ENCODE peak calls at places on chromosomes 6 and 20, in five cellular contexts. W is right atrium auricular region, R is AG10803, O is SK-N-SH, X is A549. B is an unnamed sample.

GRCh38 chr20:60269571-60270162 is 311.4 kb downstream of the CDH26 start:
- DNase-seq in X (no peak), O (no peak), R (no peak), W (no peak), B (no peak)

GRCh38 chr20:34524426-34524825 is 8.2 kb downstream of the DYNLRB1 start:
- DNase-seq in W (peak), O (no peak), R (no peak), X (no peak), B (no peak)

GRCh38 chr6:165515963-165516624 is 146.9 kb downstream of the PDE10A start:
- DNase-seq in R (no peak), O (no peak), W (no peak), X (peak), B (no peak)

GRCh38 chr20:2576317-2576727 is 39.9 kb downstream of the TMC2 start:
- DNase-seq in W (no peak), O (peak), X (no peak), R (no peak), B (no peak)

GRCh38 chr6:126805861-126806260 is 312.6 kb upstream of the RSPO3 start:
- DNase-seq in W (no peak), O (no peak), R (peak), X (no peak), B (no peak)

GRCh38 chr20:59818911-59819310 is 114.5 kb downstream of the SYCP2 start:
- DNase-seq in W (peak), O (peak), X (no peak), R (no peak), B (no peak)

GRCh38 chr6:158782432-158783166 is 36.6 kb downstream of the EZR start:
- DNase-seq in R (no peak), X (no peak), O (no peak), W (no peak), B (no peak)

GRCh38 chr20:63657937-63658748 is at the start of gene RTEL1:
- DNase-seq in O (peak), X (peak), W (peak), R (peak), B (peak)

GRCh38 chr20:62382306-62383198 is 4.4 kb upstream of the RPS21 start:
- DNase-seq in X (no peak), O (peak), R (peak), W (no peak), B (no peak)

GRCh38 chr20:45835230-45836224 is 1.9 kb downstream of the SNX21 start:
- DNase-seq in R (peak), O (no peak), W (peak), X (no peak), B (peak)

GRCh38 chr6:161584929-161585328 is 311.1 kb upstream of the AGPAT4 start:
- DNase-seq in W (no peak), X (no peak), O (no peak), R (no peak), B (no peak)

GRCh38 chr20:45822863-45823262 is 4.2 kb downstream of the TNNC2 start:
- DNase-seq in X (no peak), R (peak), W (no peak), O (no peak), B (peak)

GRCh38 chr6:33694401-33694931 is 17.0 kb downstream of the UQCC2 start:
- DNase-seq in O (peak), W (no peak), R (peak), X (no peak), B (peak)

GRCh38 chr20:21526776-21527175 is 12.9 kb upstream of the NKX2-2 start:
- DNase-seq in W (no peak), O (no peak), X (no peak), R (no peak), B (no peak)

GRCh38 chr6:85078071-85078470 is 313.7 kb upstream of the TBX18 start:
- DNase-seq in O (no peak), R (peak), X (peak), W (no peak), B (no peak)

GRCh38 chr6:36595168-36595818 is 1.1 kb downstream of the SRSF3 start:
- DNase-seq in W (no peak), X (no peak), R (peak), O (peak), B (no peak)

GRCh38 chr6:4714961-4715501 is 61.2 kb upstream of the CDYL start:
- DNase-seq in X (no peak), W (no peak), R (no peak), O (no peak), B (no peak)

GRCh38 chr20:37630161-37630560 is 63.7 kb upstream of the CTNNBL1 start:
- DNase-seq in R (no peak), O (peak), X (no peak), W (no peak), B (no peak)

GRCh38 chr6:111551521-111552231 is 54.0 kb downstream of the TRAF3IP2 start:
- DNase-seq in O (no peak), X (no peak), R (no peak), W (no peak), B (no peak)

GRCh38 chr6:133704371-133704770 is 184.5 kb upstream of the TCF21 start:
- DNase-seq in R (peak), O (no peak), X (no peak), W (no peak), B (no peak)

GRCh38 chr20:61050491-61050890 is 201.6 kb upstream of the CDH4 start:
- DNase-seq in X (no peak), O (no peak), W (no peak), R (no peak), B (no peak)

GRCh38 chr20:61765081-61765870 is 300.4 kb downstream of the TAF4 start:
- DNase-seq in X (no peak), W (no peak), R (no peak), O (no peak), B (no peak)

GRCh38 chr6:163338671-163339405 is 75.7 kb upstream of the QKI start:
- DNase-seq in W (no peak), R (peak), X (no peak), O (no peak), B (no peak)

GRCh38 chr20:50017576-50018248 is 34.9 kb downstream of the SNAI1 start:
- DNase-seq in X (no peak), R (peak), O (no peak), W (no peak), B (no peak)

GRCh38 chr6:30075094-30075986 is at the start of gene RNF39:
- DNase-seq in O (peak), R (no peak), X (no peak), W (no peak), B (peak)

GRCh38 chr20:58452667-58453255 is 62.4 kb downstream of the APCDD1L start:
- DNase-seq in O (no peak), X (no peak), R (no peak), W (no peak), B (no peak)

GRCh38 chr6:1311400-1312192 is at the start of gene FOXQ1:
- DNase-seq in X (no peak), R (no peak), W (no peak), O (peak), B (peak)

GRCh38 chr6:56050530-56050929 is 175.1 kb upstream of the BMP5 start:
- DNase-seq in X (no peak), O (no peak), R (no peak), W (no peak), B (no peak)

GRCh38 chr6:51842487-51843469 is 244.6 kb downstream of the PKHD1 start:
- DNase-seq in R (no peak), X (no peak), W (no peak), O (no peak), B (no peak)

GRCh38 chr6:22732186-22732970 is 163.0 kb downstream of the HDGFL1 start:
- DNase-seq in O (no peak), R (no peak), W (no peak), X (no peak), B (no peak)

GRCh38 chr6:26155066-26155925 is 68.1 kb downstream of the HFE start:
- DNase-seq in X (peak), R (no peak), O (peak), W (no peak), B (no peak)

GRCh38 chr6:109260126-109260525 is 122.1 kb downstream of the CD164 start:
- DNase-seq in X (no peak), W (no peak), O (no peak), R (peak), B (no peak)

GRCh38 chr6:155417454-155417853 is 38.2 kb downstream of the NOX3 start:
- DNase-seq in X (no peak), W (no peak), R (no peak), O (no peak), B (no peak)

GRCh38 chr6:136797977-136798376 is 5.7 kb upstream of the MAP3K5 start:
- DNase-seq in X (no peak), W (no peak), O (no peak), R (no peak), B (no peak)

GRCh38 chr6:116629467-116630063 is 13.3 kb downstream of the RSPH4A start:
- DNase-seq in W (no peak), O (no peak), R (no peak), X (no peak), B (no peak)

DNA sequence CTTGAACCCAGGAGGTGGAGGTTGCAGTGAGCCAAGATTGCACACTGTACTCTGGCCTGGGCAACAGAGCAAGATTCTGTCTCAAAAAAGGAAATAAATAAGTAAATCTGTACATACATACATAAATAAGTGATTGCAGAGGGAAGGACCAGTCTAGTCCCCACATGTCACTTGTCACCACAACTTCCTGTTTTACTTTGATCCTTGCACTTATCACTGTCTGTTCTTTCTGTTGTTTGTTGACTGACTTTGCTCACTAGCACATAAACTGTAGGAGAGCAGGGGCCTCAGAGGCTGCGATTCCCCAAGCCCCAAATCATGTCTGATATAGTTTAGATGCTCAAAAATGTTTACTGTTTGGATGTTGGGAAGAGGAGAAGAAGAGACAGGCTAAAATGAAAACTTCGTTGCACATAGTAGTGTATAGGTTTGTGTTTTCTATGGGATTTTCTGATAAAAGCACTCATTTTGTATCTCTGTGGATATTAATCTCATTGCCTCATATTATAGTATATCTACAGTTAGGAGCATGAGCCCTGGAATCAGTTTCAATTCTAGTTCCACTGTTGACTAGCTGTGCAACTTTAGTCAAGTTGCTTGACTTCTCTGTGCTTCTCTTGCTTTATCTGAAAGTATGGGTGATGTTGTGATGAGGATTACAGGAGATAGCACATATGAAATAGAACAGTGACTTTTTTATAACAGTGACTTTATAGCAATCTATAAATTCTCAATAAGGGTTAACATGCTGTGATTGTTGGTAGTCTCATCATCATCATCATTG is 165.0 kb downstream of the TBC1D7 start:
- DNase-seq in R (no peak), X (no peak), O (no peak), W (no peak), B (no peak)
- TF ChIP-seq CTCF in R (no peak), X (no peak), O (no peak), W (no peak), B (no peak)

GRCh38 chr6:146526192-146526591 is 17.4 kb upstream of the RAB32 start:
- DNase-seq in W (no peak), O (no peak), R (peak), X (no peak), B (no peak)
- TF ChIP-seq CTCF in W (no peak), O (peak), R (peak), X (peak), B (peak)

GRCh38 chr20:32431457-32431856 is 73.3 kb downstream of the ASXL1 start:
- DNase-seq in X (no peak), O (no peak), W (no peak), R (no peak), B (no peak)
- TF ChIP-seq CTCF in X (no peak), O (no peak), W (no peak), R (no peak), B (no peak)

GRCh38 chr20:25532015-25532751 is 53.1 kb downstream of the NINL start:
- DNase-seq in X (no peak), W (no peak), O (peak), R (no peak), B (no peak)
- TF ChIP-seq CTCF in X (no peak), W (no peak), O (no peak), R (no peak), B (no peak)

GRCh38 chr6:44102527-44102926 is 24.7 kb downstream of the MRPL14 start:
- DNase-seq in O (no peak), W (no peak), X (no peak), R (no peak), B (no peak)

GRCh38 chr6:44101832-44102231 is 25.4 kb downstream of the MRPL14 start:
- DNase-seq in W (no peak), O (no peak), R (no peak), X (no peak), B (no peak)

GRCh38 chr6:44099192-44099591 is 28.1 kb downstream of the MRPL14 start:
- DNase-seq in R (no peak), O (no peak), W (no peak), X (no peak), B (no peak)

GRCh38 chr6:44097782-44098317 is 29.4 kb downstream of the MRPL14 start:
- DNase-seq in W (no peak), O (no peak), X (no peak), R (no peak), B (no peak)

GRCh38 chr6:44100088-44100550 is 27.1 kb downstream of the MRPL14 start:
- DNase-seq in X (peak), W (no peak), O (peak), R (no peak), B (no peak)
- TF ChIP-seq CTCF in X (peak), W (no peak), O (peak), R (peak), B (peak)

DNA sequence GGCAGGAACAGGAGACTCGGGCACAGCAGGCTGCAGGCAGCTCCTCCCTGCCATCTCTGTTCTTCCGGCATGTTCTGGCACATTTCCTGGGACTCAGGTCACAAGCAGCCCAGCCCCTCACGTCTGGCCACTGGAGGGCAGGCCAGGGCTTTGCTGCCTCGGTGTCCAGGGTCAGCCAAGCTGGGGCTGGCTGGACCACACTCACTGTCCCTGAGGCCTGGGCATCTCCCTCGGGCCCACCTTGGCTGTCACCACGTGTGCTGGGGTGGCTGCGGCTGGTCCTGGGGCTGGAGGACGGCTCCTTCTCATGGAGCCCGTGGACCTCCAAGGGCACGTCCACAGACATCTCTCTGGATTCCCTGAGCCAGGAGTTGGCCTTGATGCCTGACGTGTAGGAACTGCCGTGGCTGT is 18.5 kb downstream of the FRMD1 start:
- DNase-seq in W (peak), O (peak), X (peak), R (peak), B (no peak)
- TF ChIP-seq CTCF in W (no peak), O (no peak), X (peak), R (peak), B (peak)

GRCh38 chr6:32240686-32241085 is 16.8 kb upstream of the NOTCH4 start:
- DNase-seq in X (no peak), O (no peak), W (no peak), R (no peak), B (no peak)
- TF ChIP-seq CTCF in X (no peak), O (no peak), W (no peak), R (no peak), B (no peak)

DNA sequence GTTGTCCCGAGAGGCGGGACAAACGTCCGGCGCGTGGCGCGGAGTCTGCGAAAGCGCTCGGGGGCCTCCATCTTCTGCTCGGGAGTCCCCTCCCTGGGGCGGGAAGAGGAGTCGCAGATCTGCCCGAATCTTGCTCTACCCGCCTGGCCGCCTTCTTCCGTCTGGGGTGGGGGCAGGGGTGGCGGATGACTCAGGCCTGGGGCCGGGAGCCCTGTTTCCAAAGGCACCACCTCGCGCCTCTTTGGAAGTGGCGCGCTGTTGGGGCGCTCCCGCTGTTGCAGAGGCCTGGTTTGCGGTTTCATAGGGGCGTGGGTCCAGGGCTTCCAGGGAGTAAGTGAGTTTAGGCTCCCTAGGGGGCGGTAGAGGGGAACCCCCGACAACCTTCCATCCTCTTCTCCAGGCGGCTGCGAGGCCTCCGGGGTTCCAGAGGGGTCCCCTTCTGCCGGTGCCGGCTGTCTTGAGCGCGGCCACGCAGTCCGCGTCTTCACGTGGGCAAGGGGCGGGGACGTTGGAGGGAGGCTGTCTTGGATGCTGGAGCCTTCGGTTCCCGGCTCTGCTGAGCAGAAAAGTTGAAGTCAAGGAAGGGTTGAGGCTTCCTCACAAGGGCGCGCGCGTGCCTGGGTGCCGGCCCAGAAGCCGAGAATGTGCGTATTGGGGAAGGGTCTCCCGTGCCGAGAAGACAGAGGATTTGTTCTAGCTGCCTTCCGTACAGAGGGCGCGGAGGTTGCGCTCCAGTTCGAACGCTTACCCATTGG is 2.6 kb upstream of the TFAP2C start:
- DNase-seq in W (no peak), R (peak), X (peak), O (peak), B (peak)
- TF ChIP-seq CTCF in W (no peak), R (peak), X (peak), O (peak), B (no peak)

GRCh38 chr6:31972709-31973350 is 892 bp upstream of the DXO start:
- DNase-seq in X (no peak), W (no peak), O (no peak), R (peak), B (no peak)

GRCh38 chr6:31969712-31970603 is 2.0 kb downstream of the DXO start:
- DNase-seq in X (no peak), O (no peak), W (no peak), R (no peak), B (no peak)

GRCh38 chr6:31971279-31971992 is 502 bp downstream of the DXO start:
- DNase-seq in X (no peak), W (no peak), O (no peak), R (no peak), B (peak)

GRCh38 chr6:31970604-31971271 is 1.2 kb downstream of the DXO start:
- DNase-seq in R (no peak), W (no peak), X (no peak), O (peak), B (peak)

DNA sequence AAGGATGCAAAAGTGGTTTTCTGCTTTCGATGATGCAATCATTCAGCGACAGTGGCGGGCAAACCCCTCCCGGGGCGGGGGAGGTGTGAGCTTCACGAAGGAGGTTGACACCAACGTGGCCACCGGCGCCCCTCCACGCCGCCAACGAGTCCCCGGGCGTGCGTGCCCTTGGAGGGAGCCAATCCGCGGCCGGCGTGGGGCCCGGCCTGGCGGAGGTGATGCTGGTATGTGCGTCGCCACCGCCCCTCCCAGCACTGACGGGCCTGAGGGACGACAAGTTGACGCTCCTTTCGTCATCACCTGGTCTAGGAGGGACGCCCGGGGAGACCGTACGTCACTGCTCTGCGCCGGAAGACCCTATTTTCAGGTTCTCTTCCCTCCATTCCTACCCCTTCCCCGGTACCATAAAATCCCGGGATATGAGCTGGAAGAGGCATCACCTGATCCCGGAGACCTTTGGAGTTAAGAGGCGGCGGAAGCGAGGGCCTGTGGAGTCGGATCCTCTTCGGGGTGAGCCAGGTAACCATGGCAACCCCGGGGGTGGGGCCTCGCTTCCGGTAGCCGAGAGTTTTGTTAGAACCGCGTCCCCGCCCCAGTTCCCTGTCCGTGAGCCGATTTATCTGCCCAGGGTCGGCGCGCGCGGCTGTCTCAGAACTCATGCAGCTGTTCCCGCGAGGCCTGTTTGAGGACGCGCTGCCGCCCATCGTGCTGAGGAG is at the start of gene DXO:
- DNase-seq in R (peak), X (peak), W (peak), O (peak), B (peak)
- TF ChIP-seq CTCF in R (no peak), X (no peak), W (no peak), O (no peak), B (no peak)